ENCODE peak calls at places on chromosomes 16 and 17, in nine cellular contexts. D is cerebellum, P is uterus, L is ELR, U is AML-193, J is Daoy, Y is T-helper 17 cell, S is NCI-H82, C is germinal center. K is an unnamed sample.

GRCh38 chr16:1530349-1530882 is 3.0 kb upstream of the TMEM204 start:
- DNase-seq in D (no peak), P (no peak), L (no peak), U (no peak), J (no peak), Y (no peak), S (no peak), C (no peak), K (no peak)

GRCh38 chr17:18370761-18371160 is 6.8 kb upstream of the EVPLL start:
- DNase-seq in D (no peak), P (no peak), L (no peak), U (no peak), J (no peak), Y (no peak), S (no peak), C (no peak), K (no peak)

GRCh38 chr17:607341-608060 is 107.1 kb downstream of the VPS53 start:
- DNase-seq in D (no peak), P (no peak), L (no peak), U (no peak), J (no peak), Y (no peak), S (peak), C (no peak), K (no peak)

GRCh38 chr16:3576211-3576610 is 992 bp downstream of the NLRC3 start:
- DNase-seq in D (no peak), P (no peak), L (no peak), U (no peak), J (no peak), Y (no peak), S (no peak), C (peak), K (no peak)

GRCh38 chr16:61098505-61098904 is 937.7 kb downstream of the CDH8 start:
- DNase-seq in D (no peak), P (no peak), L (no peak), U (no peak), J (no peak), Y (no peak), S (no peak), C (no peak), K (no peak)

GRCh38 chr17:3960764-3961163 is 3.5 kb downstream of the ATP2A3 start:
- DNase-seq in D (no peak), P (no peak), L (no peak), U (peak), J (no peak), Y (no peak), S (no peak), C (no peak), K (no peak)

GRCh38 chr16:2598723-2599122 is 60.9 kb downstream of the PDPK1 start:
- DNase-seq in D (no peak), P (no peak), L (no peak), U (no peak), J (no peak), Y (no peak), S (no peak), C (no peak), K (no peak)

GRCh38 chr17:28891201-28891600 is 6.3 kb downstream of the FLOT2 start:
- DNase-seq in D (no peak), P (no peak), L (no peak), U (no peak), J (no peak), Y (no peak), S (no peak), C (no peak), K (no peak)

GRCh38 chr17:78263063-78263735 is 31.8 kb downstream of the TMEM235 start:
- DNase-seq in D (no peak), P (no peak), L (no peak), U (no peak), J (no peak), Y (no peak), S (no peak), C (peak), K (no peak)

GRCh38 chr16:23452221-23452571 is 793 bp downstream of the COG7 start:
- DNase-seq in D (no peak), P (no peak), L (peak), U (no peak), J (no peak), Y (no peak), S (no peak), C (no peak), K (no peak)

GRCh38 chr16:85253127-85253941 is 141.1 kb upstream of the CIBAR2 start:
- DNase-seq in D (peak), P (no peak), L (peak), U (peak), J (peak), Y (peak), S (peak), C (peak), K (peak)

GRCh38 chr17:8680402-8680801 is 49.9 kb upstream of the MYH10 start:
- DNase-seq in D (no peak), P (no peak), L (no peak), U (no peak), J (no peak), Y (no peak), S (no peak), C (no peak), K (no peak)

GRCh38 chr16:67565470-67566100 is 3.3 kb downstream of the CTCF start:
- DNase-seq in D (no peak), P (no peak), L (no peak), U (no peak), J (no peak), Y (no peak), S (no peak), C (no peak), K (no peak)

GRCh38 chr17:82213251-82214011 is 789 bp upstream of the CCDC57 start:
- DNase-seq in D (peak), P (peak), L (peak), U (no peak), J (peak), Y (no peak), S (peak), C (peak), K (peak)

GRCh38 chr17:30958187-30958586 is 12.7 kb upstream of the RNF135 start:
- DNase-seq in D (no peak), P (no peak), L (no peak), U (no peak), J (no peak), Y (no peak), S (no peak), C (peak), K (no peak)

GRCh38 chr16:84258266-84258665 is 18.5 kb upstream of the KCNG4 start:
- DNase-seq in D (no peak), P (no peak), L (no peak), U (no peak), J (no peak), Y (no peak), S (no peak), C (no peak), K (no peak)

GRCh38 chr17:29929006-29929543 is 953 bp downstream of the SSH2 start:
- DNase-seq in D (peak), P (peak), L (peak), U (no peak), J (peak), Y (no peak), S (peak), C (peak), K (no peak)

GRCh38 chr16:22624038-22624656 is 113.5 kb downstream of the NPIPB5 start:
- DNase-seq in D (peak), P (no peak), L (no peak), U (no peak), J (no peak), Y (no peak), S (no peak), C (no peak), K (no peak)

GRCh38 chr16:82264781-82265180 is 94.8 kb upstream of the MPHOSPH6 start:
- DNase-seq in D (no peak), P (no peak), L (no peak), U (no peak), J (no peak), Y (no peak), S (no peak), C (no peak), K (no peak)

GRCh38 chr16:67842509-67843342 is 606 bp downstream of the THAP11 start:
- DNase-seq in D (peak), P (peak), L (peak), U (peak), J (peak), Y (peak), S (peak), C (peak), K (peak)

GRCh38 chr17:3845361-3845753 is 689 bp downstream of the NCBP3 start:
- DNase-seq in D (peak), P (no peak), L (peak), U (no peak), J (peak), Y (no peak), S (peak), C (peak), K (peak)

GRCh38 chr16:19086322-19087199 is 19.1 kb downstream of the COQ7 start:
- DNase-seq in D (peak), P (peak), L (peak), U (peak), J (peak), Y (peak), S (peak), C (peak), K (peak)

GRCh38 chr17:82679586-82680465 is 18.7 kb downstream of the RAB40B start:
- DNase-seq in D (no peak), P (no peak), L (no peak), U (no peak), J (no peak), Y (no peak), S (no peak), C (no peak), K (no peak)

GRCh38 chr16:57532251-57532625 is 4.1 kb downstream of the CCDC102A start:
- DNase-seq in D (no peak), P (no peak), L (no peak), U (no peak), J (no peak), Y (no peak), S (no peak), C (no peak), K (peak)

GRCh38 chr17:66373944-66374817 is 71.8 kb downstream of the PRKCA start:
- DNase-seq in D (peak), P (no peak), L (no peak), U (peak), J (peak), Y (peak), S (no peak), C (no peak), K (peak)

GRCh38 chr17:21058098-21058893 is 15.5 kb upstream of the USP22 start:
- DNase-seq in D (no peak), P (no peak), L (peak), U (no peak), J (peak), Y (no peak), S (no peak), C (no peak), K (no peak)

GRCh38 chr16:4307215-4308037 is 8.4 kb upstream of the GLIS2 start:
- DNase-seq in D (peak), P (peak), L (peak), U (peak), J (peak), Y (peak), S (peak), C (peak), K (peak)

GRCh38 chr17:42019509-42020404 is at the start of gene NKIRAS2:
- DNase-seq in D (peak), P (peak), L (peak), U (peak), J (peak), Y (peak), S (peak), C (peak), K (peak)

GRCh38 chr17:29341726-29342125 is 47.8 kb upstream of the NUFIP2 start:
- DNase-seq in D (no peak), P (no peak), L (peak), U (peak), J (no peak), Y (no peak), S (no peak), C (no peak), K (no peak)

GRCh38 chr17:41647940-41648410 is 23.6 kb upstream of the KRT17 start:
- DNase-seq in D (peak), P (peak), L (peak), U (peak), J (peak), Y (peak), S (peak), C (peak), K (peak)

GRCh38 chr16:4475880-4476790 is at the start of gene HMOX2:
- DNase-seq in D (peak), P (peak), L (peak), U (peak), J (peak), Y (peak), S (peak), C (peak), K (peak)

GRCh38 chr16:2325791-2326190 is 14.7 kb downstream of the ABCA3 start:
- DNase-seq in D (no peak), P (no peak), L (no peak), U (no peak), J (no peak), Y (no peak), S (no peak), C (no peak), K (no peak)

K was measured in natural killer cell.